ENCODE peak calls at places on chromosomes 3 and 15, in four cellular contexts. X, L, E and T are unnamed samples.

GRCh38 chr15:49379996-49380395 is 43.0 kb upstream of the FGF7 start:
- DNase-seq in X (no peak), L (no peak), E (no peak), T (no peak)

GRCh38 chr3:16174389-16174788 is at the start of gene GALNT15:
- DNase-seq in X (no peak), L (peak), E (peak), T (peak)

GRCh38 chr3:50606596-50606995 is 5.0 kb downstream of the CISH start:
- DNase-seq in X (no peak), L (no peak), E (no peak), T (no peak)

GRCh38 chr15:65558997-65559760 is 28.9 kb downstream of the HACD3 start:
- DNase-seq in X (no peak), L (no peak), E (no peak), T (no peak)

GRCh38 chr3:180747805-180748361 is 68.6 kb upstream of the CCDC39 start:
- DNase-seq in X (no peak), L (no peak), E (no peak), T (no peak)

GRCh38 chr3:86830566-86830965 is 160.4 kb downstream of the VGLL3 start:
- DNase-seq in X (no peak), L (no peak), E (no peak), T (no peak)

GRCh38 chr15:85100186-85100937 is 118.7 kb downstream of the PDE8A start:
- DNase-seq in X (no peak), L (no peak), E (no peak), T (no peak)

GRCh38 chr3:192993428-192993827 is 75.8 kb upstream of the MB21D2 start:
- DNase-seq in X (no peak), L (no peak), E (no peak), T (no peak)

GRCh38 chr3:132008841-132009638 is 25.8 kb downstream of the CPNE4 start:
- DNase-seq in X (peak), L (no peak), E (no peak), T (no peak)

GRCh38 chr15:71914092-71914491 is 103.7 kb downstream of the NR2E3 start:
- DNase-seq in X (no peak), L (no peak), E (no peak), T (no peak)

GRCh38 chr15:52369030-52369429 is 73.4 kb upstream of the MYO5C start:
- DNase-seq in X (no peak), L (no peak), E (no peak), T (no peak)

GRCh38 chr3:15405448-15406050 is 21.8 kb downstream of the METTL6 start:
- DNase-seq in X (peak), L (peak), E (peak), T (no peak)

GRCh38 chr3:146542968-146543367 is 1.4 kb downstream of the PLSCR1 start:
- DNase-seq in X (no peak), L (no peak), E (no peak), T (no peak)

GRCh38 chr3:48555231-48555948 is 1.2 kb downstream of the PFKFB4 start:
- DNase-seq in X (no peak), L (peak), E (no peak), T (no peak)

GRCh38 chr15:65804252-65804931 is 12.3 kb upstream of the DENND4A start:
- DNase-seq in X (no peak), L (peak), E (no peak), T (no peak)

GRCh38 chr15:37941779-37942178 is 7.3 kb downstream of the TMCO5A start:
- DNase-seq in X (no peak), L (no peak), E (no peak), T (no peak)

GRCh38 chr15:78438595-78439285 is 724 bp downstream of the IREB2 start:
- DNase-seq in X (no peak), L (peak), E (no peak), T (peak)

GRCh38 chr15:74432968-74433591 is 678 bp downstream of the SEMA7A start:
- DNase-seq in X (no peak), L (no peak), E (no peak), T (no peak)

GRCh38 chr15:74434260-74434915 is 630 bp upstream of the SEMA7A start:
- DNase-seq in X (no peak), L (no peak), E (no peak), T (no peak)

GRCh38 chr15:74431645-74432044 is 2.1 kb downstream of the SEMA7A start:
- DNase-seq in X (peak), L (peak), E (no peak), T (no peak)

GRCh38 chr15:74432271-74432967 is 1.3 kb downstream of the SEMA7A start:
- DNase-seq in X (peak), L (no peak), E (no peak), T (no peak)

DNA sequence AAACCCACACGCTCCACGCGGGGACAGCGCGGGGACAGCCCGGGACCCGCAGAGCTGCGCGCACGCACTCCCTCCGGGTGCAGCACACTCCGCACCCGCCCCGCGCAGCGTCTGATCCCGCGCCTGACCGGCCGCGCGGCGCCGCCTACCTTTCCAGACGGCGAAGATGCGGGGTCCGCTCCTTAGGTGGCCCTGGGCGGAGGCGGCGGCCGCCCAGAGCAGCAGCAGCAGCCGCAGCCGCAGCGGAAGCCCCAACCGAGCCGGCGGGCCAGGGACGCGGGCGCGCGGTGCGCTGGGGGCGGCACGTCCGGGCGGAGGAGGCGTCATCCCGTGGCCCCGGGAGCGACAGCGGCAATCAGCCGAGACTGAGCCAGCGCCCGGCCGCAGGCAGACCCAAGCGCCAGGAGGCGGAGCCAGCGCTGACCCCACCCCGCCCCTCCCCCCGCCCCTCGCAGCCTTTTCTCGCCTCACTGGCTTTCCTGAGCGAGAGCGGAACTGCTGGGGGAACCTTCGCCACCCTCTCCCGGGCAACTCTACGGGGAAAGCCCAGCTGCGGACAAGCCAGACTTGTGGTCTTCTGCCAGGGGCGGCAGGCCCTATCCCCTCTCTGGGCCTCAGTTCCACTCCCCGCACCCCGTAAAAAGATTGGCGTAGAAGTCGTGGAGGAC is at the start of gene SEMA7A:
- DNase-seq in X (peak), L (peak), E (no peak), T (peak)
- H3K27ac ChIP-seq in X (peak), L (peak), E (peak), T (peak)

DNA sequence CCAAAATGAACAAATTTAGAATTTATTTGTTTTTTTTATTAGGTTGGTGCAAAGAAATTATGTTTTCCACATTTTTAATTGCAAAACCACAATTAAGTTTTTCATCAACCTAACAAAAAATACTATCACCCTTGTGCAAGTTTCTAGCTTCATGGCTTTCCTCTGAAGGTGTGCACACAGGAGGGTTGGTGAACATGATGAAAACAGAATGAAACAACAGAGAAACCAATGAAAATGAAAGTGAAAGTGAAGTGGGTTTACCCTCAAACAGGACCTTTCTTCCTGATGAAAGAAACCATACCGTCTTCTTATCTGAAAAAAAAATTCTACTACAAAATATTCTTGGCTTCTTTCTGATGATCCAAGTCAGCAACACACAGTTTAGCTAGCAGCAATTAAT is 71.9 kb upstream of the FEZF2 start:
- DNase-seq in X (no peak), L (no peak), E (no peak), T (no peak)
- H3K4me3 ChIP-seq in X (peak), L (no peak), E (peak), T (no peak)

GRCh38 chr3:173410836-173411235 is 13.3 kb downstream of the NLGN1 start:
- DNase-seq in X (no peak), L (no peak), E (no peak), T (no peak)

DNA sequence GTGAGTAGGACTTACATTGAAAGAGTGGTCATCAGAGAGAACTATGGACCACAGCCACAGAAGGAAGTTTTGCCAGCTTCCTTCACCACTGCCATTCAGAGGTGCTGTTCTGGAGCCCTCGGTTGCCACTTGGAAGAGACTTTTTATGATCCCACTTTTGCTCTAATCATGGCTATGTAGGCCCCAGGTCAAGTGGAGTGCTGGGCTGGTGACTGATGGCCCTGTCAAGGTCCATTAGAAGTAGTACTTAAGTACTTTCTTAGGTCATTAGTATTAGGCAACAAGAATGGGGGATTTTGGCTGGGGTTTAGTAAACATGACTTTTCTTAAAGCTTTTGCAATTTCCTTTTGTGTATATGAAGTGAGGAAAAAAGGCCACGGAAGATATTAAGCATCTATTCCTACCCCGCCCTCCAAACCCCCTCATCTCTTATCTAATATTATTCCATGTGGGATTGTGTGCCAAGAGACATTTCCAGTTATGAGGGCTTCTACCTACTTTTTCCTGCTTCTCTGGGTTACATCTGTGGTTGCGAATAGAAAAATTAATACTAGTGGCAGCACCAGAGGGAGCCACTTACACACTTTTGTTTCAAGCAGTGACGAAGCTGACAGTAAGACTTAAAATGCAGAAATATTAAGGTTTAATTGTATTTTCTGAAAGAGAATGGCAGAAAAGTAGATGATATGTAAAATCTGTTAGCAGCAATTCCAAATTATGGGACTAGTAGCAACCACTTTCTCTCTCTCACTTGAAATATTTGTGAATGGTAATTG is 13.9 kb downstream of the NLGN1 start:
- DNase-seq in X (peak), L (peak), E (no peak), T (peak)
- H3K27ac ChIP-seq in X (no peak), L (no peak), E (no peak), T (no peak)

DNA sequence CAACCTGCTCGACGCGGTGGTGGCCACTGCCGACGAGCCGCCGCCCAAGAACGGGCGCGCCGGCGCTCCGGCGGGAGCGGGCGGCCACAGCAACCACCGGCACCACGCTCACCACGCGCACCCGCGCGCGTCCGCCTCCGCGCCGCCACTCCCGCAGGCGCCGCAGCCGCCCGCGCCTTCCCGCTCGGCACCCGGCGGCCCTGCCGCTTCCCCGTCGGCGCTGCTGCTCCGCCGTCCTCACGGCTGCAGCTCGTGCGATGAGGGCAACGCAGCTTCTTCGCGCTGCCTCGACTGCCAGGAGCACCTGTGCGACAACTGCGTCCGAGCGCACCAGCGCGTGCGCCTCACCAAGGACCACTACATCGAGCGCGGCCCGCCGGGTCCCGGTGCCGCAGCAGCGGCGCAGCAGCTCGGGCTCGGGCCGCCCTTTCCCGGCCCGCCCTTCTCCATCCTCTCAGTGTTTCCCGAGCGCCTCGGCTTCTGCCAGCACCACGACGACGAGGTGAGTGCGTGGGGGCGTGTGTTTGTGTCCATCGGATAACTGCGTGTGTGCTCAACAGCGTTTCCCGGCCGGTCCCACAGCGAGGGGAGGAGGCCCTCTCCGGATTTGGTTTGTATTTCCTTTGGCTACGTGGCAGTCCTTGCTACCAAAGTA is 761 bp downstream of the TRIM71 start:
- DNase-seq in X (no peak), L (peak), E (no peak), T (no peak)
- H3K4me3 ChIP-seq in X (no peak), L (peak), E (no peak), T (no peak)

GRCh38 chr15:74995182-74995778 is at the start of gene SCAMP5:
- DNase-seq in X (peak), L (peak), E (peak), T (peak)
- H3K27ac ChIP-seq in X (no peak), L (peak), E (no peak), T (peak)